ENCODE peak calls at places on chromosomes 7 and 10, in seven cellular contexts. W, D, H, J, V, L and B are unnamed samples.

GRCh38 chr10:114632869-114633715 is 25.0 kb downstream of the ABLIM1 start:
- DNase-seq in W (peak), D (no peak), H (peak), J (peak), V (peak), L (peak), B (peak)

GRCh38 chr10:123703195-123703790 is 37.1 kb downstream of the GPR26 start:
- DNase-seq in W (no peak), D (no peak), H (no peak), J (no peak), V (no peak), L (no peak), B (no peak)

GRCh38 chr7:118590107-118590506 is 365.6 kb downstream of the ANKRD7 start:
- DNase-seq in W (peak), D (no peak), H (peak), J (no peak), V (no peak), L (no peak), B (no peak)

GRCh38 chr7:132286836-132287235 is 289.4 kb downstream of the PLXNA4 start:
- DNase-seq in W (no peak), D (no peak), H (no peak), J (no peak), V (no peak), L (no peak), B (no peak)

GRCh38 chr10:22230331-22230833 is 12.6 kb upstream of the EBLN1 start:
- DNase-seq in W (peak), D (no peak), H (peak), J (no peak), V (peak), L (peak), B (no peak)

GRCh38 chr10:48400129-48400849 is 93.8 kb downstream of the MAPK8 start:
- DNase-seq in W (no peak), D (no peak), H (no peak), J (no peak), V (no peak), L (no peak), B (no peak)

GRCh38 chr10:34801066-34801738 is 13.9 kb downstream of the PARD3 start:
- DNase-seq in W (no peak), D (no peak), H (peak), J (peak), V (no peak), L (peak), B (no peak)

GRCh38 chr7:150973571-150974451 is 4.3 kb downstream of the KCNH2 start:
- DNase-seq in W (no peak), D (no peak), H (no peak), J (no peak), V (no peak), L (no peak), B (no peak)

GRCh38 chr10:94065344-94065743 is 71.6 kb downstream of the PLCE1 start:
- DNase-seq in W (peak), D (no peak), H (peak), J (no peak), V (no peak), L (peak), B (no peak)

GRCh38 chr10:125627646-125628045 is 55.3 kb downstream of the TEX36 start:
- DNase-seq in W (no peak), D (no peak), H (no peak), J (no peak), V (peak), L (no peak), B (no peak)

DNA sequence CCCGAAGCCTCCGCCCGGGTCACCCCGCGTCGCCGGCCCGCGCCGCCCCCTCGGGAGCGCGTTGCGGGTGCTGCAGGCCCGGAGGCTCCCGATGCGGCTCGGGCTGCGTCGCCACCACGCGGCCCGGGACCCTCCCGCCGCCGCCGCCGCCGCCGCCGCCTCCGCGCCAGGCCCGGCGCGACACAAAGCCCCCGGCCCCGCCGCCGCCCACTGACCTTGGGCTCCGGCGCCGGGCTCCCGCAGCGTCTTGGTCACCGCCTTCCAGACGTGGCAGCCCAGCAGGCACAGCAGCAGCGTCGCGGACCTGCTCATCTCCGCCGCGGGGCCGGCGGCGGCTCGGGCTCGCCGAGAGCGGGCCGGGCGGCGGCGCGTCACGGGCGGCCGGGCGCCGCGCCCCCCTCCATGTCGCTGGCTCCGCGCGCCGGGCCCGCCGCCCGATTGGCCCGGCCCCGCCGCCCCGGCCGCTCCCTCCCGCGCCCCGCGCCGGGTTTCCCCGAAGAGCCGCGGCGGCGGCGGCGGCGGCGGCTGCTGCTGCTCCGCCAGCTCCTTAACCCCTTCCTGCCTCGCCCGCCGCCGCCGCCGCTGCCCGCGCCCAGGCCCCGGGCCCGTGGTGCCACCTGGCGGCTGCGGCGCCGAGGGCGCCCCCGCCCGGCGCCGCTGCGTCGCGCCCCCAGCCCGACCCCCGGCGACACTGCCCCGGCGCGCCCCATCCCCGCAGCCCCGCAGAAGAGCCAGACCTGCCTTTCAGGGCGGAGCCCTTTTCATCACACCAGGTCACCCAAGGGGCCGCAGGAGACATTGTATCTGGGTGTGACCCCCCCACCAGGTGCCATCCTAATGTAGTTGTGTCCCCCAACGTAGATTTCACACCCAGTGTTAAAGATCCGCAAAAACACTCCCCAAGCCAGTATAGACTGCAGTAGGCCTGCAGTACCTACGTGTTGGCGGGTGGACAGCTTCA is at the start of gene FAM171A1:
- DNase-seq in W (peak), D (peak), H (peak), J (no peak), V (peak), L (peak), B (no peak)
- TF ChIP-seq CTCF in W (peak), D (peak), H (no peak), J (no peak), V (peak), L (peak), B (no peak)

DNA sequence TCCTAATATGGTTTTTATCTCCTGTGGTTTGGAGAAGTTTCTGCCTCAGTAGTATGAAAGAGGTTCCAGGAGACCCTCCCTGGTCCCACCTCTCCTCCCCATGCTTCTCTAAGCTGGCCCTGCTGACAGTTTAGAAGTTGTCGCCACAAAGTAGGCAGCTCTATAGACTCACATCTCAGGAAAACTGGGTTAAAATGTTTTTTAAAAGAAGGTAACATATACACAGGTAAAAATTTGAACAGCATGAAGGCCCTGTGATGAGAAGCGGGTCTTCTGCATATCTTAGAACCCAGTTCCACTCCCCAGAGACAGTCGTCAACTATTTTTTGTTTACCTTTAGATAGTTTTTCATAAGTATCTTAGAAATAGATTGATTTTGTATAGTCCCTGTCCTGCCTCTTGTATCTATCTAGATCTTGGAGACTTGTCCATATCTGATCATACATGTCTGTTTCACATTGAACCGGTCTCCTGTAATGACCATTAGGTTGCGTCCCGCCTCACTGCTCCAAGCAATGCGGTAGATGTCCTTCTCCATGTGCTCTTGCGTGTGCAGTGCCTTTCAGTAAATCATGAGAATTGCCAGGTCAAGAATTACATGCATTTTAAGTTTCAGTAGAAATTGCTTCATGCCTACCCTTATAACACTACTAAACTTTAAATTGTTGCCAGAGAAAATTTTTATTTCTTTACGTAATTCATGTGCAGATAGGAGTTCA is 2.2 kb downstream of the DUSP5 start:
- DNase-seq in W (no peak), D (no peak), H (peak), J (no peak), V (no peak), L (no peak), B (no peak)
- H3K4me3 ChIP-seq in W (no peak), D (peak), H (peak), J (peak), V (peak), L (peak), B (peak)

GRCh38 chr7:71237945-71238344 is 106.0 kb downstream of the GALNT17 start:
- DNase-seq in W (peak), D (peak), H (no peak), J (no peak), V (no peak), L (no peak), B (no peak)
- TF ChIP-seq CTCF in W (peak), D (peak), H (no peak), J (no peak), V (no peak), L (no peak), B (no peak)

DNA sequence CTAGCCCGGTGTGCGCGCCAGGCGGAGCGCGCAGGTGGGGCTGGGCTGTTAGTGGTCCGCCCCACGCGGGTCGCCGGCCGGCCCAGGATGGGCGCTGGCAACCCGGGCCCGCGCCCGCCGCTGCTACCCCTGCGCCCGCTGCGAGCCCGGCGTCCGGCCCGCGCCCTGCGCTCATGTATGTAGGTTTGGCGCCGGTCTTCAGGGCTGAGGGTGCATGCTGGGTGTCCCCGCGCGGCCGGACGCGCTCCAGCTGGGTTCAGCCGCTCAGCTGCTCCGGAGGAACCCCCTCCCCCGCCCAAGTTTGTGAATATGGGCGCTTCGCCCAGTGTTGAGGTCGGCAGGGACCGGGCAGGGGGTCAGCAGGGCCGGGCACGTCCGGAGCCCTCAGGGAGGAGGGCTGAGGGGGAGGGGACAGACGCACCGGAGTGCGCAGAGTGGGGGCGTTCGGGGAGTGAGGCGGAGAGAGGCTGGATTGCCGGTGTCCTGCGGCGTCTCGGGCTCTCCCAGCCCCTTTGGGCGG is 561 bp downstream of the VWC2 start:
- DNase-seq in W (peak), D (peak), H (no peak), J (no peak), V (peak), L (no peak), B (no peak)
- H3K4me3 ChIP-seq in W (peak), D (peak), H (no peak), J (peak), V (no peak), L (no peak), B (peak)

DNA sequence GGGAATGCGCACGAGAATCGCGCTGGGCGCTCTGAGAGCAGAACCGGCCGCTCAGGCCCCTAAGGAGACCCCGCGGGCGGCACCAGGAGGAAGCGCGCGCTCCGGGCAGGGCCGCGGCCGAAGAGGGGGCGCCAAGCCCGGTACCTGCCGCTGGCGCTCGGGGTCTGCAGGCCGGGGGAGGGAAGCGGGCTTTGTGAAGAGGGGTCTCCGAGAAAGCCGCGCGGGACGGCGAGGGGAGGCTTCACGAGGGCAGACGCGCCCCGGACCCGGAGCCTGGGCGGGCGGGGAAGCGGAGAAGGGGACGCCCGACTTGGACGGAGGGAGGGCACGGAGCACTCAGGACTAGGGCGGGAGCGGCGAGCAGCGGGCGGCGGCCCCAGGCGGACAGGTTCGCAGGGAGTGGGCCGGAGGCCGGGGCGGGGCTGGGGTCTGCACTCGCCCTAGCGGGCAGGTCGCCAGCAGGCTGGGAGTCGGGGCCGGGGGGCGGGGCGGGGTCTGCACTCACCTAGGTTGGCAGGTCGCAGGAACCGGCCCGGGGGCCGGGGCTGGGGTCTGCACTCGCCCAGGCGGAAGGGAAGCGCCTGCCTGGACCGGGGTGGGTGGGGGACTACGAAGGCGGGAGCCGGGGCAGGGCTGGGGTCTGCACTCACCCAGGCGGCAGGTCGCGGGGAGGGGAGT is 827 bp downstream of the ESYT2 start:
- DNase-seq in W (peak), D (peak), H (no peak), J (no peak), V (peak), L (no peak), B (no peak)
- TF ChIP-seq CTCF in W (no peak), D (no peak), H (no peak), J (no peak), V (no peak), L (no peak), B (no peak)

GRCh38 chr7:34939175-34939574 is 98.1 kb downstream of the DPY19L1 start:
- DNase-seq in W (peak), D (no peak), H (peak), J (no peak), V (no peak), L (no peak), B (no peak)
- H3K4me3 ChIP-seq in W (no peak), D (no peak), H (no peak), J (no peak), V (no peak), L (no peak), B (no peak)

DNA sequence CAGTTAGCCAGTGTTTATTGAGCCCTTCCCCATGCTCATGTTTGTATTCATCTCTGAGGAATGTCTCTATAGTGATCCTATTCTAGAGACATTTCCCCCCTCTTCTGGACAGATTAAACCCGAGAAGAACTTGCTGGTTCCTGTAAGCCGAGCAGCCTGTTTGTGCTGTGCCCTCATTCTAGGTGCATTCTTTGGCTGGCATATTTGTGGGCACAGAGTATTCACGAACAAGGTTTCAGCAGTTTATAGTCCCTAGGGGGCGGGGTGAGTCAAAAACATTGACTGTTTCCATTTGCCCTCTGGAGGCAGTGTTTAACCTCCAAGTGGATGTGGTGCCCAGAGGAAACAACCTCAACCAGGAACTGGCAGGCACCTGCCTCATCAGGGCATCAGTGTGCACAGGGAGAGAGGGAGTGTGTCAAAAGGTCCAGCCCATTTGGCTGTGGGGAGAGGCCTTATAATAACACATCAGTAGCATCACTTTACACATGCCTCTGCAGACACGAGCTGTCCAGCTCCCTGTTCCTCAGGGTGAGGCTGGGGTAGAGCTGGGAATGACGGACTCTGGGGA is 273.3 kb upstream of the LRGUK start:
- DNase-seq in W (peak), D (no peak), H (peak), J (no peak), V (peak), L (peak), B (peak)
- TF ChIP-seq CTCF in W (peak), D (peak), H (peak), J (peak), V (peak), L (peak), B (peak)

GRCh38 chr10:61899663-61899996 is 1.9 kb upstream of the ARID5B start:
- DNase-seq in W (no peak), D (no peak), H (no peak), J (no peak), V (no peak), L (no peak), B (no peak)
- H3K4me3 ChIP-seq in W (peak), D (peak), H (peak), J (peak), V (peak), L (peak), B (peak)

DNA sequence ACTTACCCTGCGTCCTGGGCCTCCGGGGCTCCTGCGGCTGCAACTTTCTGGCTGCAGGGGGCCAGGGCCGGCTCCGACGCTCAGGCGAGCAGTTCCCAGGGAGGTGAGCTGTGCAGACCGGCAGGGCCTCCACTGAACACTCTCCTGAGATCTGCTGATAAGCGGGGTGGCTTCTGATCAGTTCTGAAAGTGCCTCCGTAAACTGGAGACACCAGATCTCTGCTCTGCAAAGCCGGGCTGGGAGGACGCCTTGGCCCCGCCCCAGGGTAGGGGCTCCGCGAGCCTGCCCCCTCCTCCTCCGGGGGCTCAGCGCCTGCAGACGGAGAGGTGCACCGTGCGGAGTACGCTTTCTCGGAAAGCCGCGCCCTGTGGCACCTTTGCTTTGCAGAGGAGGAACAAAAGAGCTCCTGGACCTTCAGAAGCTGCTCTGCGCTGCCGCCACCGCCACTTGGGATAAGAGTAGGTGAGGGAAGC is 141.3 kb upstream of the VKORC1L1 start:
- DNase-seq in W (peak), D (no peak), H (no peak), J (no peak), V (no peak), L (no peak), B (no peak)
- TF ChIP-seq CTCF in W (peak), D (no peak), H (peak), J (no peak), V (no peak), L (no peak), B (peak)